ENCODE peak calls at places on chromosomes 1 and 21, in ten cellular contexts. T is progenitor cell of endocrine pancreas; G is AG04450; F is activated CD8-positive, alpha-beta T cell treated with anti-CD3 and anti-CD28 coated beads for 36 hours; Z is PC-9; V is type B pancreatic cell; A is thoracic aorta; I is keratinocyte; L is cardiac fibroblast; S is AG09309. P is an unnamed sample.

GRCh38 chr1:208652300-208653160 is 408.3 kb upstream of the PLXNA2 start:
- DNase-seq in T (peak), G (peak), F (peak), Z (peak), V (no peak), A (no peak), I (peak), L (peak), S (peak), P (peak)

GRCh38 chr1:60828944-60829343 is 253.4 kb upstream of the NFIA start:
- DNase-seq in T (no peak), G (no peak), F (no peak), Z (no peak), V (no peak), A (no peak), I (no peak), L (no peak), S (no peak), P (no peak)

GRCh38 chr1:41518471-41518870 is 34.0 kb upstream of the EDN2 start:
- DNase-seq in T (no peak), G (no peak), F (no peak), Z (no peak), V (no peak), A (no peak), I (no peak), L (no peak), S (no peak), P (no peak)

GRCh38 chr1:204735042-204735441 is 49.5 kb upstream of the LRRN2 start:
- DNase-seq in T (no peak), G (no peak), F (no peak), Z (no peak), V (no peak), A (no peak), I (no peak), L (no peak), S (no peak), P (no peak)

GRCh38 chr1:53734650-53735211 is 4.2 kb downstream of the GLIS1 start:
- DNase-seq in T (no peak), G (peak), F (no peak), Z (no peak), V (no peak), A (no peak), I (no peak), L (peak), S (peak), P (peak)

GRCh38 chr1:31943546-31944184 is 5.5 kb upstream of the PTP4A2 start:
- DNase-seq in T (no peak), G (no peak), F (peak), Z (no peak), V (no peak), A (no peak), I (no peak), L (no peak), S (no peak), P (no peak)

GRCh38 chr21:20639026-20639425 is 359.2 kb upstream of the NCAM2 start:
- DNase-seq in T (no peak), G (no peak), F (no peak), Z (no peak), V (no peak), A (no peak), I (no peak), L (no peak), S (no peak), P (no peak)

GRCh38 chr1:183318433-183318832 is 99.7 kb downstream of the NMNAT2 start:
- DNase-seq in T (no peak), G (peak), F (peak), Z (peak), V (no peak), A (peak), I (peak), L (peak), S (peak), P (peak)

GRCh38 chr1:25661043-25661807 is 44.6 kb downstream of the MAN1C1 start:
- DNase-seq in T (no peak), G (no peak), F (no peak), Z (no peak), V (no peak), A (no peak), I (no peak), L (peak), S (no peak), P (no peak)

GRCh38 chr1:109912873-109913272 is 2.2 kb downstream of the CSF1 start:
- DNase-seq in T (no peak), G (no peak), F (no peak), Z (no peak), V (no peak), A (no peak), I (no peak), L (peak), S (no peak), P (no peak)

GRCh38 chr1:241985787-241986186 is 13.1 kb downstream of the MAP1LC3C start:
- DNase-seq in T (no peak), G (no peak), F (peak), Z (no peak), V (no peak), A (no peak), I (no peak), L (peak), S (no peak), P (peak)
- TF ChIP-seq CTCF in T (peak), G (peak), F (no peak), Z (peak), V (peak), A (no peak), I (peak), L (peak), S (peak), P (peak)

DNA sequence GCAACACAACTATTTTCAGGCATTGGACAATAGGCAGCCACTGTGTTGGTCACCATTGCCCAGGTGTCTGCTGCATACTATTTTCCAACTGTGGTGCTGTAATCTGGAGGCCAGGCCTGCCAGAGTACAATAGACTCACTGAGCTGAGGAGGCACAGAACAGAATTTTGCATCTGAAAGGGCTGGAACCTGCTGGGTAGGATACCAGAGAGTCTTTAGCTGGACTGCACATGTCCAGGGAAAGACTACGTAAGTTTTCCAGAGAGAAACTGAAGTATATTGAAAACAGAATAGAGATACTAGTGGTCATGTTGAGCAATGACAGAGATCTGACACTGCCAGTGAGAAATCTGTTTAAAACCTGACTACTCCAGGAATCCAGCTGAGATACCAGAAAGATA is 200.8 kb downstream of the RASAL2 start:
- DNase-seq in T (no peak), G (no peak), F (no peak), Z (no peak), V (no peak), A (no peak), I (no peak), L (no peak), S (no peak), P (no peak)
- TF ChIP-seq CTCF in T (peak), G (no peak), F (no peak), Z (no peak), V (peak), A (no peak), I (no peak), L (no peak), S (peak), P (no peak)

GRCh38 chr1:8764301-8764937 is 53.0 kb downstream of the RERE start:
- DNase-seq in T (no peak), G (no peak), F (no peak), Z (no peak), V (no peak), A (no peak), I (no peak), L (peak), S (no peak), P (no peak)

GRCh38 chr1:8767006-8767405 is 50.4 kb downstream of the RERE start:
- DNase-seq in T (no peak), G (no peak), F (no peak), Z (no peak), V (no peak), A (no peak), I (no peak), L (peak), S (no peak), P (no peak)

GRCh38 chr1:8765253-8765652 is 52.2 kb downstream of the RERE start:
- DNase-seq in T (no peak), G (no peak), F (no peak), Z (no peak), V (no peak), A (no peak), I (no peak), L (no peak), S (no peak), P (no peak)

DNA sequence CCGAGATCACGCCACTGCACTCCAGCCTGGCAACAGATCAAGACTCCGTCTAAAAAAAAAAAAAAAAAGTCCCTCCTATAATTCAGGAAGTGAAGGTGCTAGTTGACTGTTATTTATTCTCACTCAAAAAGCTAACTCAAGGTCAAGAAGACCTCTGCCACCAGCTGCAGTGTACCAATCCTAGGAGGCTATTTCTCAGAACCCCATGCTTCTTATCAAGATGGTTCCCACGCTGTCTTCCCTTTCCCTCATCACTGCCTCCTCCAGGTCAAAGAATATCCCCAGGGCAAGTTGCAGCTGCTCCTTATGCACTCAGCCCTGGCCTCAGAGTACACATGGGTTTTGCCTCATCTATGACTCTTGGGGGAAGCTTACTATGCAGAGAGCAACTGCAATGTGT is 53.6 kb downstream of the RERE start:
- DNase-seq in T (no peak), G (no peak), F (no peak), Z (no peak), V (no peak), A (no peak), I (no peak), L (peak), S (no peak), P (no peak)
- TF ChIP-seq CTCF in T (no peak), G (no peak), F (no peak), Z (no peak), V (no peak), A (no peak), I (peak), L (no peak), S (no peak), P (no peak)

GRCh38 chr21:45768741-45769049 is 125.2 kb downstream of the PCBP3 start:
- DNase-seq in T (no peak), G (no peak), F (peak), Z (no peak), V (no peak), A (no peak), I (no peak), L (no peak), S (no peak), P (no peak)
- TF ChIP-seq CTCF in T (no peak), G (no peak), F (no peak), Z (no peak), V (no peak), A (no peak), I (peak), L (peak), S (peak), P (no peak)

GRCh38 chr1:214838351-214838750 is 235.4 kb downstream of the CENPF start:
- DNase-seq in T (no peak), G (no peak), F (no peak), Z (no peak), V (no peak), A (no peak), I (no peak), L (peak), S (no peak), P (no peak)
- TF ChIP-seq CTCF in T (no peak), G (no peak), F (no peak), Z (no peak), V (no peak), A (no peak), I (no peak), L (no peak), S (no peak), P (no peak)

P was measured in nephron progenitor cell.